ENCODE peak calls at places on chromosomes 5 and 9, in nine cellular contexts. O is heart left ventricle; J is foreskin fibroblast; M is BJ; B is astrocyte; K is CD8-positive, alpha-beta T cell; U is tibial nerve; V is cardiac fibroblast; S is kidney. C is an unnamed sample.

GRCh38 chr9:110531776-110532175 is 47.8 kb downstream of the SVEP1 start:
- DNase-seq in O (no peak), J (peak), M (no peak), B (peak), K (no peak), U (no peak), V (peak), S (no peak), C (no peak)

GRCh38 chr9:117247271-117247670 is 167.6 kb downstream of the ASTN2 start:
- DNase-seq in O (no peak), J (no peak), M (no peak), B (no peak), K (no peak), U (no peak), V (no peak), S (no peak), C (no peak)

GRCh38 chr5:62143268-62144229 is 162.5 kb upstream of the KIF2A start:
- DNase-seq in O (no peak), J (peak), M (peak), B (peak), K (no peak), U (no peak), V (peak), S (no peak), C (no peak)

GRCh38 chr5:138983984-138984383 is 108.8 kb upstream of the LRRTM2 start:
- DNase-seq in O (no peak), J (no peak), M (no peak), B (no peak), K (no peak), U (no peak), V (no peak), S (no peak), C (no peak)

GRCh38 chr9:69740872-69741505 is 18.8 kb downstream of the PTAR1 start:
- DNase-seq in O (no peak), J (no peak), M (no peak), B (no peak), K (no peak), U (no peak), V (peak), S (no peak), C (no peak)

GRCh38 chr5:32030686-32031478 is 143.2 kb downstream of the GOLPH3 start:
- DNase-seq in O (no peak), J (peak), M (no peak), B (peak), K (no peak), U (no peak), V (peak), S (no peak), C (no peak)

GRCh38 chr5:74462356-74462755 is 178.2 kb downstream of the ENC1 start:
- DNase-seq in O (no peak), J (no peak), M (no peak), B (no peak), K (no peak), U (no peak), V (no peak), S (no peak), C (no peak)

GRCh38 chr9:129962889-129963703 is 79.9 kb downstream of the FNBP1 start:
- DNase-seq in O (peak), J (peak), M (no peak), B (peak), K (peak), U (no peak), V (peak), S (no peak), C (no peak)

GRCh38 chr5:157167219-157167621 is 1.2 kb upstream of the GARIN3 start:
- DNase-seq in O (no peak), J (no peak), M (no peak), B (peak), K (no peak), U (no peak), V (no peak), S (no peak), C (no peak)

GRCh38 chr5:80216753-80217596 is 38.9 kb downstream of the SERINC5 start:
- DNase-seq in O (peak), J (no peak), M (no peak), B (no peak), K (peak), U (no peak), V (no peak), S (no peak), C (no peak)

GRCh38 chr5:123371575-123372179 is 51.5 kb downstream of the CEP120 start:
- DNase-seq in O (peak), J (no peak), M (no peak), B (no peak), K (peak), U (peak), V (peak), S (no peak), C (no peak)

GRCh38 chr9:115691097-115691496 is 462.5 kb upstream of the PAPPA start:
- DNase-seq in O (no peak), J (peak), M (peak), B (peak), K (no peak), U (no peak), V (peak), S (no peak), C (no peak)

GRCh38 chr9:37329576-37329975 is 92.9 kb upstream of the GRHPR start:
- DNase-seq in O (no peak), J (no peak), M (no peak), B (peak), K (no peak), U (no peak), V (peak), S (no peak), C (peak)

GRCh38 chr9:91101598-91102168 is 260.0 kb downstream of the AUH start:
- DNase-seq in O (no peak), J (no peak), M (no peak), B (no peak), K (peak), U (no peak), V (no peak), S (no peak), C (no peak)

GRCh38 chr5:154238776-154239481 is 48.4 kb downstream of the GALNT10 start:
- DNase-seq in O (no peak), J (no peak), M (no peak), B (no peak), K (no peak), U (no peak), V (no peak), S (no peak), C (no peak)

GRCh38 chr5:93603711-93604118 is 20.7 kb downstream of the NR2F1 start:
- DNase-seq in O (no peak), J (no peak), M (no peak), B (no peak), K (no peak), U (no peak), V (no peak), S (no peak), C (no peak)

GRCh38 chr9:79581388-79581787 is 9.6 kb downstream of the TLE4 start:
- DNase-seq in O (no peak), J (no peak), M (no peak), B (peak), K (no peak), U (no peak), V (peak), S (no peak), C (no peak)

GRCh38 chr9:116147821-116148220 is 5.8 kb upstream of the PAPPA start:
- DNase-seq in O (no peak), J (no peak), M (no peak), B (no peak), K (no peak), U (no peak), V (peak), S (no peak), C (no peak)

GRCh38 chr9:109311281-109311680 is 9.6 kb downstream of the EPB41L4B start:
- DNase-seq in O (no peak), J (no peak), M (no peak), B (no peak), K (no peak), U (no peak), V (peak), S (no peak), C (no peak)

GRCh38 chr5:1312993-1313833 is 18.3 kb upstream of the TERT start:
- DNase-seq in O (no peak), J (no peak), M (no peak), B (no peak), K (peak), U (no peak), V (no peak), S (peak), C (no peak)

GRCh38 chr5:112289465-112289864 is 129.6 kb downstream of the EPB41L4A start:
- DNase-seq in O (no peak), J (no peak), M (no peak), B (no peak), K (no peak), U (no peak), V (no peak), S (no peak), C (no peak)
- H3K4me3 ChIP-seq in O (no peak), J (no peak), M (no peak), B (no peak), K (no peak), U (no peak), V (no peak), S (no peak), C (no peak)

DNA sequence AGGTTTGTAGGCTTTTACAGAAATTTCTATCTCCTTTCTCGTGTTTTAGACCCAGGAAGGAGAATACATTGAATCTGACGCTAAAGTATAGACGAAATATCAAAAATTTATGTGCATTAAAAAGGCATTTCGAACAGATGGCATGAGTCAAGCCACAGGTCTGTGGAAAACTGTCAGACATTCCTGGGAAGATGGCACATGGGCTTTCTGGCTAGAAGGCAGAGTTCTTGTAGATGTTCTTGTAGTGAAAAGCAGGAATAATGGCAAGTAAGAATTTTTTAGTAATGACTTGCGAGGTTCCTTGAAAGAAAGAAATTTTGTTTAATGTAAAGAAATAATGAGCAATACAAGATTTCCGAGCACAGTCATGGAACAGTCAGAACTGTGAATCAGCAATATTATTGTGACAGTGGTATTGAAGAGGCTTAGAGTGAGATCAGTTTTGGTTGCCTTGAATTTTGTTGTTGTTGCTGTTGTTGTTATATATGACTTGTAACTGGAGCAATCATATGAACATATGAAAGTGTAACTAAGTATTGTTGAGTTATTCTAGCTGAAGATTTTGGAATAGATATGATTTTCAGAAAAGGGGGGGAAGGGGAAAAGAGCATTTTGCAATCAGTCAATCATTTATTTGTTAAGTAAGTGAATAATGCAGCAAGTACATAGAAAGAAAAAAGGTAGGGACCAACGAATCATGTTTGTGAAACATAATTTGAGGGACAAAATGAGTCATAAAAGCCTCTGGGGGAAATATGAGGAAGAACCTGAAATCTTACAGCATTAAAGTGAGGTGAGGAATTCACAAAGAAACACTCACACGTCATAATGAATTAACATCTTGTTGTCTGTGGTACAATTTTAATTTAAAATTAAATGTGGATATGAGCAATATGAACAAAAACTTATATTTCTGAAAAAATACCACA is 339.0 kb upstream of the CTNND2 start:
- DNase-seq in O (no peak), J (no peak), M (no peak), B (peak), K (no peak), U (no peak), V (no peak), S (no peak), C (no peak)
- H3K4me3 ChIP-seq in O (no peak), J (no peak), M (no peak), B (no peak), K (no peak), U (no peak), V (no peak), S (no peak), C (no peak)

GRCh38 chr5:78824826-78825225 is 160.3 kb downstream of the ARSB start:
- DNase-seq in O (no peak), J (no peak), M (no peak), B (peak), K (no peak), U (no peak), V (no peak), S (no peak), C (no peak)
- H3K4me3 ChIP-seq in O (no peak), J (no peak), M (no peak), B (no peak), K (no peak), U (no peak), V (no peak), S (no peak), C (no peak)

GRCh38 chr9:20042312-20042711 is 253.5 kb upstream of the SLC24A2 start:
- DNase-seq in O (no peak), J (peak), M (no peak), B (no peak), K (no peak), U (no peak), V (no peak), S (no peak), C (no peak)

GRCh38 chr9:20041717-20042116 is 252.9 kb upstream of the SLC24A2 start:
- DNase-seq in O (peak), J (no peak), M (no peak), B (no peak), K (peak), U (no peak), V (no peak), S (no peak), C (no peak)

GRCh38 chr9:20043461-20043860 is 254.6 kb upstream of the SLC24A2 start:
- DNase-seq in O (no peak), J (peak), M (no peak), B (no peak), K (no peak), U (no peak), V (no peak), S (no peak), C (no peak)

GRCh38 chr9:20044686-20045085 is 255.8 kb upstream of the SLC24A2 start:
- DNase-seq in O (no peak), J (peak), M (no peak), B (peak), K (no peak), U (no peak), V (peak), S (no peak), C (no peak)

DNA sequence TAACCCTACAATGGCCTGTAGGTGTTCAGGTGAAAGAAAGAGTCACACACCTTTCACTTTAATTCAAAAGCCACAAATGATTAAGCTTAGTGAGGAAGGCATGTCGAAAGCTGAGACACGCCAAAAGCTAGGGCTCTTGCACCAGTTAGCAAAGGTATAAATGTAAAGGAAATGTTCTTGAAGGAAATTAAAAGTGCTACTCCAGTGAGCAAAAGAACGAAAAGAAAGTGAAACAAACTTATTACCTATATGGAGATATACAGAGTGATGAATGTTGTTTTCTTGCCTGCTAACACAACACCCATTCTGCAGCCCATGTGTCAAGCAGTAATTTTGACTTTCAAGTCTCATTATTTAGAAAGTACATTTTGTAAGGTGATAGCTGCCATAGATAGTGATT is 254.2 kb upstream of the SLC24A2 start:
- DNase-seq in O (no peak), J (no peak), M (no peak), B (no peak), K (no peak), U (no peak), V (no peak), S (no peak), C (no peak)
- H3K4me3 ChIP-seq in O (no peak), J (no peak), M (no peak), B (no peak), K (peak), U (no peak), V (no peak), S (no peak), C (no peak)

GRCh38 chr9:127714020-127714835 is 1.2 kb downstream of the PTRH1 start:
- DNase-seq in O (no peak), J (no peak), M (no peak), B (no peak), K (no peak), U (no peak), V (no peak), S (no peak), C (no peak)
- H3K4me3 ChIP-seq in O (peak), J (peak), M (peak), B (peak), K (no peak), U (peak), V (peak), S (peak), C (peak)

DNA sequence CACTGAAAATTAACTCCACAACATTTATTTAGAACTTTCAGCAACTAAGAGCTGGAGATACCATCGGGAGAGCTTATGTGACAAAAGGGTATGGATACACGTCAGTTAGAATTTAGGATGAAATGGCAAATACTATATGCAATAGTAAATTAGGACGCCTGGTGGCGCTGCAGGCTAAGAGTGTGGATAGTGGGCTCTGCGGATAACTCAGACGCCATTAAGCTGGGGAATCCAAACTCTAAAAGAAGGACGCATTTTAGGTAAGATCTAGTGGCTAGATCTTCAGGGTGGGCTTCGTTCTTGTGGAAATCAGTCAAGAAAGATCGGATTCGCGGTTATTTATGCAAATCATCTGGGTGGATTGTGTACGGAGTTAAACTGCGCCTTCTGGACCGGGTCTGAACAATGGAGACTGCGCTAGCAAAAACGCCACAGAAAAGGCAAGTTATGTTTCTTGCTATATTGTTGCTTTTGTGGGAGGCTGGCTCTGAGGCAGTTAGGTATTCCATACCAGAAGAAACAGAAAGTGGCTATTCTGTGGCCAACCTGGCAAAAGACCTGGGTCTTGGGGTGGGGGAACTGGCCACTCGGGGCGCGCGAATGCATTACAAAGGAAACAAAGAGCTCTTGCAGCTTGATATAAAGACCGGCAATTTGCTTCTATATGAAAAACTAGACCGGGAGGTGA is at the start of gene PCDHB5:
- DNase-seq in O (no peak), J (no peak), M (no peak), B (no peak), K (no peak), U (no peak), V (peak), S (no peak), C (no peak)
- H3K4me3 ChIP-seq in O (peak), J (peak), M (peak), B (peak), K (no peak), U (peak), V (peak), S (peak), C (no peak)

C was measured in Panc1.